ENCODE peak calls at places on chromosomes 11 and 22, in five cellular contexts. U is pancreas, H is heart right ventricle, B is IMR-90, R is psoas muscle. G is an unnamed sample.
A peak's percentile ranks its signal among the peaks of the same experiment; 100 is the strongest.

GRCh38 chr11:67284811-67285540 is 4.1 kb upstream of the ANKRD13D start:
- DNase-seq in U (peak; percentile 33), H (no peak), B (no peak), R (peak; percentile 12), G (no peak)

GRCh38 chr11:65742353-65742752 is 21.8 kb upstream of the RNASEH2C start:
- DNase-seq in U (no peak), H (no peak), B (no peak), R (no peak), G (no peak)

GRCh38 chr11:118152552-118153471 is at the start of gene SCN4B:
- DNase-seq in U (peak; percentile 63), H (peak; percentile 73), B (peak; percentile 20), R (peak; percentile 63), G (no peak)

GRCh38 chr22:44968736-44969135 is 41.1 kb downstream of the PHF21B start:
- DNase-seq in U (no peak), H (no peak), B (no peak), R (no peak), G (no peak)

GRCh38 chr22:21568207-21569075 is 927 bp downstream of the UBE2L3 start:
- DNase-seq in U (no peak), H (peak; percentile 24), B (peak; percentile 24), R (no peak), G (peak; percentile 2)

GRCh38 chr11:78540276-78540675 is 34.4 kb downstream of the NARS2 start:
- DNase-seq in U (no peak), H (no peak), B (no peak), R (no peak), G (no peak)

GRCh38 chr11:62610403-62610802 is 2.2 kb downstream of the EML3 start:
- DNase-seq in U (no peak), H (no peak), B (no peak), R (no peak), G (no peak)

GRCh38 chr11:11296434-11296833 is 56.6 kb downstream of the CSNK2A3 start:
- DNase-seq in U (no peak), H (no peak), B (no peak), R (no peak), G (no peak)

GRCh38 chr22:17607891-17608521 is 20.5 kb downstream of the ATP6V1E1 start:
- DNase-seq in U (no peak), H (no peak), B (peak; percentile 10), R (no peak), G (no peak)

GRCh38 chr11:7261578-7261977 is 9.9 kb downstream of the SYT9 start:
- DNase-seq in U (no peak), H (no peak), B (no peak), R (no peak), G (no peak)

GRCh38 chr11:36411202-36411640 is 98.9 kb downstream of the TRAF6 start:
- DNase-seq in U (no peak), H (peak; percentile 34), B (no peak), R (no peak), G (no peak)

GRCh38 chr11:120028181-120028935 is 109.6 kb downstream of the TRIM29 start:
- DNase-seq in U (no peak), H (no peak), B (no peak), R (no peak), G (no peak)

GRCh38 chr11:63592975-63593395 is 21.2 kb downstream of the PLAAT3 start:
- DNase-seq in U (no peak), H (no peak), B (peak; percentile 44), R (no peak), G (no peak)

GRCh38 chr11:60169264-60169915 is 13.5 kb downstream of the MS4A6A start:
- DNase-seq in U (peak; percentile 43), H (peak; percentile 64), B (no peak), R (no peak), G (no peak)

GRCh38 chr11:28086569-28086968 is 21.4 kb downstream of the KIF18A start:
- DNase-seq in U (no peak), H (no peak), B (peak; percentile 92), R (no peak), G (no peak)

GRCh38 chr11:23205156-23205871 is 345.0 kb upstream of the CCDC179 start:
- DNase-seq in U (no peak), H (no peak), B (peak; percentile 50), R (no peak), G (no peak)

GRCh38 chr11:60942970-60943565 is 8.9 kb downstream of the SLC15A3 start:
- DNase-seq in U (no peak), H (no peak), B (no peak), R (no peak), G (no peak)

GRCh38 chr11:15641191-15641810 is 526.6 kb downstream of the INSC start:
- DNase-seq in U (no peak), H (no peak), B (no peak), R (no peak), G (no peak)

GRCh38 chr11:118628031-118628430 is 20.6 kb downstream of the PHLDB1 start:
- DNase-seq in U (no peak), H (no peak), B (no peak), R (no peak), G (no peak)

GRCh38 chr11:71447791-71448256 is 369 bp downstream of the DHCR7 start:
- DNase-seq in U (no peak), H (no peak), B (no peak), R (peak; percentile 44), G (peak; percentile 16)

GRCh38 chr11:72658989-72659640 is 15.1 kb downstream of the PDE2A start:
- DNase-seq in U (no peak), H (no peak), B (no peak), R (no peak), G (no peak)

GRCh38 chr11:111734383-111735261 is 31.6 kb downstream of the PPP2R1B start:
- DNase-seq in U (peak; percentile 36), H (no peak), B (no peak), R (no peak), G (no peak)

GRCh38 chr11:44147751-44148150 is 52.3 kb downstream of the EXT2 start:
- DNase-seq in U (no peak), H (no peak), B (no peak), R (no peak), G (no peak)

GRCh38 chr11:76466666-76467065 is 21.8 kb downstream of the EMSY start:
- DNase-seq in U (no peak), H (no peak), B (no peak), R (no peak), G (no peak)

GRCh38 chr11:76459846-76460245 is 15.0 kb downstream of the EMSY start:
- DNase-seq in U (no peak), H (no peak), B (no peak), R (no peak), G (no peak)

GRCh38 chr11:76459299-76459698 is 14.5 kb downstream of the EMSY start:
- DNase-seq in U (no peak), H (no peak), B (no peak), R (no peak), G (no peak)

GRCh38 chr11:76456571-76456970 is 11.8 kb downstream of the EMSY start:
- DNase-seq in U (no peak), H (no peak), B (no peak), R (no peak), G (no peak)

DNA sequence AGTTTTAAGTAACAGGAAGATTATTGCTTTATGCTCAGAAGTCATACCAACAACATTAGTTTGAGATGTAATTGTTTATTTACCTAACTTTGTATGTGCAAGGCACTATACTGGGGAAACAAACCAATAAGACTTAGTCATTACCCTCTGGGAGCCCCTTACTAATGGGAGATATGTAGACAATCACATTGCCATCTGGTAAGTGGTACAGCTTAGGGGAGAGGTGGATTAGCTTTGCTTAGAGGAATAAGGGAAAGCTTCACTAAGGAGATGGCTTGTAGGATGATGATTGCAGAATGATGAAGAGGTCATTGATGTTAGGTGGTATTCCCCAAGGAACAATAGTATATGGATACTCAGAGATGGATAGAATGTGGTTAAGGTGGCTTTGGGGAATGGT is 17.5 kb downstream of the EMSY start:
- DNase-seq in U (no peak), H (no peak), B (peak; percentile 35), R (no peak), G (no peak)
- H3K27ac ChIP-seq in U (no peak overlapping the region), H (no peak overlapping the region), B (no peak overlapping the region), R (no peak overlapping the region), G (no peak overlapping the region)

GRCh38 chr22:48906177-48906835 is 921.4 kb downstream of the BRD1 start:
- DNase-seq in U (no peak), H (no peak), B (no peak), R (no peak), G (no peak)
- TF ChIP-seq CTCF in U (no peak), H (no peak), B (no peak), R (no peak), G (no peak)

GRCh38 chr22:19713650-19714319 is 518 bp upstream of the SEPTIN5 start:
- DNase-seq in U (peak; percentile 56), H (no peak), B (no peak), R (peak; percentile 43), G (no peak)
- H3K27me3 ChIP-seq in U (no peaks in the 10 kb centered on the region), H (peaks cover 26% of the 10 kb centered on the region), B (peaks cover 32% of the 10 kb centered on the region), R (no peaks in the 10 kb centered on the region), G (peaks cover 35% of the 10 kb centered on the region)

GRCh38 chr11:110023711-110024110 is 69.5 kb upstream of the ZC3H12C start:
- DNase-seq in U (no peak), H (no peak), B (no peak), R (no peak), G (no peak)
- H3K27ac ChIP-seq in U (no peak overlapping the region), H (no peak overlapping the region), B (no peak overlapping the region), R (no peak overlapping the region), G (no peak overlapping the region)

GRCh38 chr22:19082101-19082500 is 40.1 kb downstream of the DGCR2 start:
- DNase-seq in U (no peak), H (no peak), B (no peak), R (no peak), G (no peak)

GRCh38 chr22:19082793-19083192 is 39.4 kb downstream of the DGCR2 start:
- DNase-seq in U (no peak), H (no peak), B (no peak), R (no peak), G (no peak)

GRCh38 chr22:19086417-19086816 is 35.8 kb downstream of the DGCR2 start:
- DNase-seq in U (no peak), H (no peak), B (no peak), R (no peak), G (no peak)

GRCh38 chr22:19086944-19087343 is 35.3 kb downstream of the DGCR2 start:
- DNase-seq in U (no peak), H (no peak), B (peak; percentile 69), R (no peak), G (no peak)

GRCh38 chr22:19085233-19086043 is 36.8 kb downstream of the DGCR2 start:
- DNase-seq in U (no peak), H (no peak), B (peak; percentile 52), R (no peak), G (no peak)
- TF ChIP-seq CTCF in U (no peak), H (peak; percentile 47), B (peak; percentile 49), R (no peak), G (no peak)

DNA sequence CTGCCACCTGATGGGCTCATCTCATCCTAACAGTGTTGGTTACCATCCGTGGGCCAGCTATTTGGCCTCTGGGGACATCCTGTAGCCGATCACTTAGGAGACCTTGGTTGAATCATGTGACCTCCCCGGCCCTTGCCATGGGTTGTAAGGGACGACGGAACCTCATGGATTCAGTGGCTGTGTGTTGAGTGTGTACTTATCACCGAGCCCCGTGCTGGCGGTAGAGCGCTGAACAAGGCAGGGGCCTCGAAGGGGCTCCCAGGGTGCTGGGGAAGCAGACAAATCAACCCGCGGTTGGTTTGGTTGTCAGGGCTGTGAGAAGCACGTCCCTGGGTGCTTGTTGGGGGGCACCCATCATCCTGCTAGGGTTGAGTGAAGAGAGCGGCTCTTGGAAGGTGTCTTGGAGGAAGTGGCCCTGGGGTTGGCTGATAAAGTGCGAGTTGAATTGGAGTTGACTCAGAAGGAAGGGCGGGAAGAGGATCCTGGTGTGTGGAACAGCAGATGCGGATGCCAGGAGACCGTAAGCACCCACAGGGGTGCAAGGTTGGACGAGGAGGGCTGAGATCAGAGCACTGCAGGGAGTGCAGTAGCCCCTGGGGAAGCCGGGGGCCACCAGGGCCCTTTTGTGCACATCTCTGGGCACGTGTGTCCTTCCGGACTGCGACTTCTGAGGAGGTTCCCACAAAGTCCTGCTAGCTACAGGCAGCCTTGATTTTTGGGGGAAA is 53.6 kb downstream of the MPPED1 start:
- DNase-seq in U (no peak), H (no peak), B (no peak), R (no peak), G (no peak)
- H3K27me3 ChIP-seq in U (peaks cover 6% of the 10 kb centered on the region), H (peaks cover 41% of the 10 kb centered on the region), B (no peaks in the 10 kb centered on the region), R (peaks cover 6% of the 10 kb centered on the region), G (peaks cover 16% of the 10 kb centered on the region)